ENCODE peak calls at places on chromosomes 3 and 15, in six cellular contexts. One of them, this sample, is unnamed. For H3K4me1, the result is how much of the 10 kb centered on the place peaks cover.

GRCh38 chr3:99753268-99753975 is 64.2 kb upstream of the CMSS1 start:
- DNase-seq in astrocyte: peak
- DNase-seq in left ventricle myocardium inferior: no peak
- DNase-seq in lower lobe of right lung: no peak
- DNase-seq in psoas muscle: no peak
- DNase-seq in Karpas-422: peak
- DNase-seq in this sample: peak

GRCh38 chr3:55571913-55572312 is 84.8 kb upstream of the WNT5A start:
- DNase-seq in psoas muscle: peak
- DNase-seq in astrocyte: peak
- DNase-seq in left ventricle myocardium inferior: peak
- DNase-seq in lower lobe of right lung: peak
- DNase-seq in Karpas-422: no peak
- DNase-seq in this sample: no peak

GRCh38 chr3:149702691-149703426 is 45.0 kb upstream of the WWTR1 start:
- DNase-seq in lower lobe of right lung: no peak
- DNase-seq in astrocyte: peak
- DNase-seq in left ventricle myocardium inferior: no peak
- DNase-seq in Karpas-422: no peak
- DNase-seq in psoas muscle: no peak
- DNase-seq in this sample: no peak

GRCh38 chr3:115814778-115815380 is 191.6 kb downstream of the GAP43 start:
- DNase-seq in astrocyte: peak
- DNase-seq in Karpas-422: peak
- DNase-seq in left ventricle myocardium inferior: peak
- DNase-seq in lower lobe of right lung: peak
- DNase-seq in psoas muscle: peak
- DNase-seq in this sample: peak

GRCh38 chr3:126098391-126098858 is 14.5 kb upstream of the SLC41A3 start:
- DNase-seq in Karpas-422: no peak
- DNase-seq in psoas muscle: peak
- DNase-seq in lower lobe of right lung: no peak
- DNase-seq in astrocyte: no peak
- DNase-seq in left ventricle myocardium inferior: no peak
- DNase-seq in this sample: no peak

GRCh38 chr15:72706266-72706665 is 20.3 kb downstream of the BBS4 start:
- DNase-seq in left ventricle myocardium inferior: no peak
- DNase-seq in psoas muscle: no peak
- DNase-seq in lower lobe of right lung: no peak
- DNase-seq in Karpas-422: no peak
- DNase-seq in astrocyte: peak
- DNase-seq in this sample: no peak

GRCh38 chr15:24945711-24946110 is 9.1 kb upstream of the SNRPN start:
- DNase-seq in Karpas-422: no peak
- DNase-seq in lower lobe of right lung: no peak
- DNase-seq in psoas muscle: no peak
- DNase-seq in astrocyte: no peak
- DNase-seq in left ventricle myocardium inferior: no peak
- DNase-seq in this sample: no peak

GRCh38 chr3:151816091-151816604 is 2.2 kb downstream of the AADAC start:
- DNase-seq in astrocyte: peak
- DNase-seq in Karpas-422: no peak
- DNase-seq in lower lobe of right lung: no peak
- DNase-seq in left ventricle myocardium inferior: no peak
- DNase-seq in psoas muscle: no peak
- DNase-seq in this sample: peak

GRCh38 chr15:71472699-71473098 is 337.7 kb upstream of the NR2E3 start:
- DNase-seq in lower lobe of right lung: no peak
- DNase-seq in astrocyte: no peak
- DNase-seq in psoas muscle: no peak
- DNase-seq in left ventricle myocardium inferior: no peak
- DNase-seq in Karpas-422: peak
- DNase-seq in this sample: peak

GRCh38 chr3:115623414-115623868 is at the start of gene GAP43:
- DNase-seq in psoas muscle: peak
- DNase-seq in lower lobe of right lung: no peak
- DNase-seq in left ventricle myocardium inferior: peak
- DNase-seq in Karpas-422: no peak
- DNase-seq in astrocyte: peak
- DNase-seq in this sample: peak

GRCh38 chr3:117997201-117998049 is 1037.2 kb downstream of the IGSF11 start:
- DNase-seq in psoas muscle: peak
- DNase-seq in left ventricle myocardium inferior: peak
- DNase-seq in astrocyte: peak
- DNase-seq in lower lobe of right lung: peak
- DNase-seq in Karpas-422: peak
- DNase-seq in this sample: peak

GRCh38 chr3:146772211-146772743 is 167.1 kb upstream of the PLSCR5 start:
- DNase-seq in astrocyte: no peak
- DNase-seq in left ventricle myocardium inferior: no peak
- DNase-seq in psoas muscle: peak
- DNase-seq in lower lobe of right lung: no peak
- DNase-seq in Karpas-422: no peak
- DNase-seq in this sample: no peak

GRCh38 chr3:85360742-85361387 is 402.1 kb downstream of the CADM2 start:
- DNase-seq in Karpas-422: peak
- DNase-seq in lower lobe of right lung: no peak
- DNase-seq in left ventricle myocardium inferior: no peak
- DNase-seq in astrocyte: peak
- DNase-seq in psoas muscle: no peak
- DNase-seq in this sample: peak

GRCh38 chr15:85583404-85584390 is 203.3 kb downstream of the AKAP13 start:
- DNase-seq in lower lobe of right lung: peak
- DNase-seq in left ventricle myocardium inferior: peak
- DNase-seq in astrocyte: peak
- DNase-seq in Karpas-422: peak
- DNase-seq in psoas muscle: peak
- DNase-seq in this sample: peak

GRCh38 chr3:46876313-46877300 is 914 bp upstream of the PTH1R start:
- DNase-seq in lower lobe of right lung: no peak
- DNase-seq in astrocyte: no peak
- DNase-seq in psoas muscle: no peak
- DNase-seq in Karpas-422: no peak
- DNase-seq in left ventricle myocardium inferior: no peak
- DNase-seq in this sample: no peak

GRCh38 chr3:72446406-72447058 is 401.7 kb downstream of the SHQ1 start:
- DNase-seq in psoas muscle: no peak
- DNase-seq in Karpas-422: peak
- DNase-seq in astrocyte: peak
- DNase-seq in left ventricle myocardium inferior: no peak
- DNase-seq in lower lobe of right lung: no peak
- DNase-seq in this sample: no peak

GRCh38 chr3:119420196-119420595 is 43.2 kb downstream of the TMEM39A start:
- DNase-seq in Karpas-422: no peak
- DNase-seq in lower lobe of right lung: no peak
- DNase-seq in astrocyte: no peak
- DNase-seq in psoas muscle: no peak
- DNase-seq in left ventricle myocardium inferior: no peak
- DNase-seq in this sample: no peak

GRCh38 chr3:155791190-155791589 is 14.9 kb downstream of the C3orf33 start:
- DNase-seq in lower lobe of right lung: no peak
- DNase-seq in Karpas-422: no peak
- DNase-seq in astrocyte: no peak
- DNase-seq in psoas muscle: no peak
- DNase-seq in left ventricle myocardium inferior: no peak
- DNase-seq in this sample: no peak

GRCh38 chr3:29065211-29065785 is 215.6 kb upstream of the RBMS3 start:
- DNase-seq in psoas muscle: peak
- DNase-seq in astrocyte: peak
- DNase-seq in lower lobe of right lung: peak
- DNase-seq in Karpas-422: no peak
- DNase-seq in left ventricle myocardium inferior: peak
- DNase-seq in this sample: peak
- H3K27ac ChIP-seq in psoas muscle: peak
- H3K27ac ChIP-seq in astrocyte: peak
- H3K27ac ChIP-seq in lower lobe of right lung: no peak
- H3K27ac ChIP-seq in Karpas-422: no peak
- H3K27ac ChIP-seq in left ventricle myocardium inferior: no peak
- H3K27ac ChIP-seq in this sample: no peak

GRCh38 chr15:64742385-64742784 is 33.0 kb downstream of the RBPMS2 start:
- DNase-seq in Karpas-422: no peak
- DNase-seq in psoas muscle: no peak
- DNase-seq in astrocyte: no peak
- DNase-seq in lower lobe of right lung: no peak
- DNase-seq in left ventricle myocardium inferior: no peak
- DNase-seq in this sample: no peak
- H3K4me1 ChIP-seq in Karpas-422: under half
- H3K4me1 ChIP-seq in psoas muscle: under half
- H3K4me1 ChIP-seq in astrocyte: under half
- H3K4me1 ChIP-seq in lower lobe of right lung: under half
- H3K4me1 ChIP-seq in left ventricle myocardium inferior: half or more
- H3K4me1 ChIP-seq in this sample: under half

GRCh38 chr3:172129868-172130751 is 90.7 kb downstream of the FNDC3B start:
- DNase-seq in astrocyte: peak
- DNase-seq in psoas muscle: peak
- DNase-seq in Karpas-422: no peak
- DNase-seq in left ventricle myocardium inferior: peak
- DNase-seq in lower lobe of right lung: peak
- DNase-seq in this sample: peak

GRCh38 chr3:172131746-172132145 is 92.4 kb downstream of the FNDC3B start:
- DNase-seq in left ventricle myocardium inferior: no peak
- DNase-seq in astrocyte: no peak
- DNase-seq in psoas muscle: no peak
- DNase-seq in Karpas-422: no peak
- DNase-seq in lower lobe of right lung: no peak
- DNase-seq in this sample: no peak

GRCh38 chr3:172128852-172129251 is 89.5 kb downstream of the FNDC3B start:
- DNase-seq in left ventricle myocardium inferior: no peak
- DNase-seq in lower lobe of right lung: no peak
- DNase-seq in psoas muscle: no peak
- DNase-seq in astrocyte: no peak
- DNase-seq in Karpas-422: no peak
- DNase-seq in this sample: no peak

GRCh38 chr3:172127929-172128580 is 88.7 kb downstream of the FNDC3B start:
- DNase-seq in Karpas-422: no peak
- DNase-seq in astrocyte: no peak
- DNase-seq in lower lobe of right lung: no peak
- DNase-seq in left ventricle myocardium inferior: no peak
- DNase-seq in psoas muscle: no peak
- DNase-seq in this sample: no peak

DNA sequence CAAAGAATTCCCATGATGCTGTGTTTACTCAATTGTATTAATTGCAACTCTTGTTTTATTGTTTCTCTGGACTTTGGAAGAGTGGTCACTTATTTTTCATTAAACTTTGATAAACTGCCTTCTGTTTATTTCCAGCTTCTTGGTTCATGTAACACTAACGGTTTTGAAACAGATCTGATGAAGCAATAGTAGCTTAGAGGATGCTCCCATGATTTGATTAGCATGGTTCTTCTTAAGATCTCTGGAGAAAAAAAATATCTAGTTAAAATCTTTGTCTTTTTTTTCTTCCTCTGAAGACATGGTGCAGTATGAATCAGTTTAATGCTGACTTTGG is 90.1 kb downstream of the FNDC3B start:
- DNase-seq in Karpas-422: no peak
- DNase-seq in psoas muscle: no peak
- DNase-seq in lower lobe of right lung: no peak
- DNase-seq in astrocyte: no peak
- DNase-seq in left ventricle myocardium inferior: no peak
- DNase-seq in this sample: no peak
- H3K27ac ChIP-seq in Karpas-422: no peak
- H3K27ac ChIP-seq in psoas muscle: peak
- H3K27ac ChIP-seq in lower lobe of right lung: peak
- H3K27ac ChIP-seq in astrocyte: peak
- H3K27ac ChIP-seq in left ventricle myocardium inferior: peak
- H3K27ac ChIP-seq in this sample: peak

DNA sequence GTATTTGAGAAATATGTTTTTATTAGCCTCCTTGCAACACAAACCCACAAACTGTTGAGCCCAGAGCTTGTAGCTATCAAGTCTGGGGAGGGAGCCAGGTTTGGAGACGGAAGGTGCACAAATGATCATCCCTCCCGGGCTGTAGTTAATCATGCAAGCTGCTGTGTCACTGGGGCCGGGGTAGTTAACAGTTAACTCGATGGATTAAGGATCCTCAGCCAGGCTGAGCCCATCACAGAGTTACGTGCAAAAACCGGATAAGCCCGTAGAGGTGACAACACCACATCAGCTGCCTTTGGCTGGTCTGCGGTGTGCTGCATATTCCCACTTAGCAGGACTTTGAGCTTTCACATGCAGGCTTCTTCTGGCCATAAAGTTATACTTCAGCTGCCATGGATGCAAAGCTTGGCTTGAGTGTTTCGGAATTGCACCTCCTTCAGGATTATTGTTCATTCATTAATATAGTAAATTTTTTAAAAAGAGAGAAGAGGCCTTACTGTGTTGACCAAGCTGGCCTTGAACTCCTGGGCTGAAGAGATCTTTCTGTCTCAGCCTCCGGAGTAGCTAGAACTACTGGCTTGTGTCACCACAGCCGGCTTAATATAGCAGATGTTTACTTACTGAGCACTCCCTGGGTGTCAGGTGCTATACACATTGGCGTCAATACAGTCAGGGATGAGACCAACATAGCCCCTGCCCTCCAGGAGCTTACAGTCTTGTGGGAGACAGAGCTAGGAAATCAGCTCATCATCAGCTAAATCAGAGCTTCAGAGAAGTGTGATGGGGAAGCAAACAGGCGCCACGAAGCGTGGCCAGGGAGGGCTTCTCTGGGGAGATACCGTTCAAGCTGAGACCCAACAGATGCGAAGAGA is 226.8 kb upstream of the BHLHE40 start:
- DNase-seq in Karpas-422: no peak
- DNase-seq in left ventricle myocardium inferior: no peak
- DNase-seq in lower lobe of right lung: no peak
- DNase-seq in psoas muscle: no peak
- DNase-seq in astrocyte: peak
- DNase-seq in this sample: no peak
- H3K4me1 ChIP-seq in Karpas-422: under half
- H3K4me1 ChIP-seq in left ventricle myocardium inferior: half or more
- H3K4me1 ChIP-seq in lower lobe of right lung: under half
- H3K4me1 ChIP-seq in psoas muscle: under half
- H3K4me1 ChIP-seq in astrocyte: under half
- H3K4me1 ChIP-seq in this sample: under half